ENCODE peak calls at places on chromosomes 11 and 22, in four cellular contexts. P is WTC11, R is mesothelial cell of epicardium, E is IMR-90. O is an unnamed sample.

GRCh38 chr22:35541254-35541748 is 670 bp downstream of the RASD2 start:
- DNase-seq in P (peak; percentile 46), R (no peak), E (no peak), O (no peak)

GRCh38 chr11:74546752-74547151 is 45.6 kb upstream of the POLD3 start:
- DNase-seq in P (no peak), R (no peak), E (no peak), O (no peak)

GRCh38 chr22:26414347-26414746 is 14.7 kb upstream of the ASPHD2 start:
- DNase-seq in P (no peak), R (no peak), E (no peak), O (no peak)

GRCh38 chr22:48659393-48659792 is 1168.3 kb downstream of the BRD1 start:
- DNase-seq in P (no peak), R (no peak), E (no peak), O (no peak)

GRCh38 chr11:62545437-62546243 is 966 bp downstream of the AHNAK start:
- DNase-seq in P (peak; percentile 80), R (peak; percentile 96), E (peak; percentile 93), O (peak; percentile 92)

GRCh38 chr22:17536269-17536668 is 27.0 kb upstream of the SLC25A18 start:
- DNase-seq in P (no peak), R (no peak), E (no peak), O (no peak)

GRCh38 chr22:29606320-29606719 is 2.9 kb downstream of the NF2 start:
- DNase-seq in P (no peak), R (no peak), E (no peak), O (no peak)

GRCh38 chr22:36950797-36951590 is 37.6 kb downstream of the CSF2RB start:
- DNase-seq in P (no peak), R (no peak), E (no peak), O (no peak)

GRCh38 chr11:18332302-18332701 is 9.9 kb downstream of the GTF2H1 start:
- DNase-seq in P (no peak), R (no peak), E (no peak), O (no peak)

GRCh38 chr22:36385491-36386350 is 2.0 kb downstream of the MYH9 start:
- DNase-seq in P (no peak), R (no peak), E (no peak), O (no peak)

GRCh38 chr22:28891156-28891733 is 7.9 kb downstream of the ZNRF3 start:
- DNase-seq in P (no peak), R (no peak), E (no peak), O (no peak)

GRCh38 chr11:44445500-44446340 is 119.7 kb upstream of the CD82 start:
- DNase-seq in P (peak; percentile 39), R (no peak), E (no peak), O (no peak)

GRCh38 chr11:34492806-34493414 is 20.7 kb downstream of the ELF5 start:
- DNase-seq in P (peak; percentile 57), R (no peak), E (peak; percentile 51), O (peak; percentile 91)

GRCh38 chr22:24185501-24186351 is 4.4 kb downstream of the SUSD2 start:
- DNase-seq in P (no peak), R (no peak), E (no peak), O (no peak)

GRCh38 chr11:45252877-45253276 is 33.3 kb downstream of the SYT13 start:
- DNase-seq in P (no peak), R (no peak), E (no peak), O (no peak)

GRCh38 chr11:95108159-95108611 is 18.5 kb downstream of the ENDOD1 start:
- DNase-seq in P (no peak), R (no peak), E (peak; percentile 34), O (peak; percentile 23)

GRCh38 chr11:120239713-120240640 is at the start of gene POU2F3:
- DNase-seq in P (peak; percentile 56), R (no peak), E (no peak), O (no peak)

GRCh38 chr11:69918938-69919650 is 99.9 kb upstream of the FGF3 start:
- DNase-seq in P (peak; percentile 93), R (peak; percentile 81), E (peak; percentile 57), O (peak; percentile 36)

GRCh38 chr22:21972293-21972779 is 10.3 kb downstream of the TOP3B start:
- DNase-seq in P (peak; percentile 78), R (no peak), E (peak; percentile 23), O (no peak)

GRCh38 chr22:29482726-29483125 is 2.7 kb downstream of the NEFH start:
- DNase-seq in P (no peak), R (no peak), E (no peak), O (no peak)

GRCh38 chr22:30866811-30867271 is 101.7 kb downstream of the MORC2 start:
- DNase-seq in P (no peak), R (no peak), E (no peak), O (no peak)

GRCh38 chr11:71441251-71441650 is 6.9 kb downstream of the DHCR7 start:
- DNase-seq in P (no peak), R (no peak), E (no peak), O (no peak)
- TF ChIP-seq CTCF in P (no peak), R (no peak), E (no peak), O (no peak)

GRCh38 chr22:42231929-42232328 is 38.5 kb downstream of the TCF20 start:
- DNase-seq in P (no peak), R (no peak), E (no peak), O (no peak)
- TF ChIP-seq CTCF in P (no peak), R (no peak), E (no peak), O (no peak)

GRCh38 chr11:122101625-122102291 is 14.3 kb downstream of the BLID start:
- DNase-seq in P (peak; percentile 60), R (no peak), E (peak; percentile 85), O (peak; percentile 78)
- TF ChIP-seq CTCF in P (peak; percentile 23), R (no peak), E (peak; percentile 55), O (peak; percentile 82)

GRCh38 chr11:6619021-6619745 is at the start of gene TPP1:
- DNase-seq in P (peak; percentile 92), R (peak; percentile 76), E (peak; percentile 94), O (peak; percentile 90)

GRCh38 chr11:6623391-6624363 is 4.5 kb upstream of the TPP1 start:
- DNase-seq in P (no peak), R (no peak), E (no peak), O (no peak)

GRCh38 chr11:6625156-6625831 is 6.1 kb upstream of the TPP1 start:
- DNase-seq in P (no peak), R (no peak), E (no peak), O (no peak)

GRCh38 chr11:6621711-6622211 is 2.5 kb upstream of the TPP1 start:
- DNase-seq in P (no peak), R (no peak), E (no peak), O (no peak)

DNA sequence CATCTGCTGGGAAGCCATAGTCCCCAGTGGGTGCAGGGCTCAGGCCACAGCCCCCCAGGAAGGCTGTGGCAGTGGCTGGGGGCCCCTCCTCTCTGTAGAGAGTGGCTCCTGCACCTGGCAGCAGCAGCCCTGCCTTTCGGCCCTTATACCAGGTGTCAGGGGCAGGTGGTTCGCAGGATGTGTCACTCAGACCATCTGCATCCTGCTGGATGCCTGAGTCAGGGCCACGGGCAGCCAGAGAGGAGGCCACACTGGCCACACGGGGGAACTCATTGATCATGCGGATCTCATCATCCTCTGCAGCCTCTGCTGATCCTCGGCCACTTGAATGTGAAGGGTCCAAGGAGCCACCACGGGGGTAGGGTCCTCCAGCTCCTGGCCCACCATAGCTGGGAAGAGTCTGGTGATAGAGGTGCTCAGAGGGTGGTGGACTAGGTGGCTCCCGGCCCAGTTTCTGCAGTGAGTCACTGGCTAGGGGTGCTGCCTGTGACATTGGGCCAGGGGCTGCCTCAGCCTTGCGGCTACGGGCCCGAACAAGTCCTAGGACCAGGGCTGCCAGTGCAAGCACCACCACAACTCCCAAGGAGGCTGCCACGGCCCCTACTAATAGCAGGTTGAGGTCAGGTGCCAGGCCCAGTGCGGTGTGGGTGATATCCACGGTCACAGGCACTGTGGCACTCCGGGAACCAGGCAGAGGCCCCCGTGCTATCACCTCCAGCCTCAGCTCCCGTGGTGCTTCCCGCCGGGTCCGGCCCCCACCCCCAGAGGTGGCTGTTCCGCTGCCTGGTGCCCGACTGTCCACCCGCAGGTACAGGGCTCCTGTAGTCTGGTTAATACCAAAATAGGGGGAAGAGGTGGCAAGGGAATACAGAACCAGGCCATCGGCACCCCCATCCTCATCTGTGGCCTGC is 3.3 kb upstream of the TPP1 start:
- DNase-seq in P (no peak), R (no peak), E (no peak), O (no peak)
- TF ChIP-seq CTCF in P (no peak), R (no peak), E (no peak), O (no peak)

GRCh38 chr11:27119396-27119795 is 78.8 kb downstream of the BBOX1 start:
- DNase-seq in P (no peak), R (no peak), E (no peak), O (no peak)

GRCh38 chr11:27120211-27120610 is 79.6 kb downstream of the BBOX1 start:
- DNase-seq in P (no peak), R (no peak), E (no peak), O (no peak)

DNA sequence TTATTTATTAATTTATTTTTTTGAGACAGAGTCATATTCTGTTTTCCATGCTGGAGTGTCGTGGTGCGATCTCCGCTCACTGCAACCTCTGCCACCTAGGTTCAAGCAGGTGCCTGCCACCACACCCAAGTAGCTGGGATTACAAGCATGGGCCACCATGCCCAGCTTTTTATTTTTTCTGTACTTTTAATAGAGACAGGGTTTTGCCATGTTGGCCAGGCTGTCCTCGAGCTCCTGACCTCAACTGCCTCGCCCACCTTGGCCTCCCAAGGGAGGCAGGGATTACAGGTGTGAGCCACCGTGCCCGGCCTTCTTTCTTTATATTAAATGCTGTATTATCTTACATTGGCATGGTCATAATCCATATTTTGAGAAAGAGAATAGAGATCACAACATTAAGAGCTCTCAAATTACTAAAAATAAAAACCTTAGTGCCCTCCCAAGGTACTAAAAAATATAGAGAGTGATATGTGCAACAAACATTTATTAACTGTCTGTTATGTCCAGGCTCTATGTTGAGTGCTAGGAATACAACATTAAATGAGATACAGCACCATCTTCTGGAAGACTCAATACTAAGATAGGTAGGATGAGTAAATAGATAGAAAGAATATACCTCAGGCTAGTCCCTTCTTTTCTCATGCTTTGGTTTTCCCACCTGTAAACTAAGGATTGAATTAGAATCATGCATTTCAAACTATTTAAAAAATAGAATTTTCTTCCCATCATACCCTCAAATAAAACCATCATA is 84.1 kb downstream of the BBOX1 start:
- DNase-seq in P (no peak), R (no peak), E (peak; percentile 42), O (no peak)
- TF ChIP-seq CTCF in P (no peak), R (no peak), E (peak; percentile 53), O (no peak)

GRCh38 chr11:36376315-36376887 is 80.3 kb downstream of the PRR5L start:
- DNase-seq in P (peak; percentile 52), R (no peak), E (peak; percentile 18), O (no peak)

GRCh38 chr11:36377759-36378553 is 81.9 kb downstream of the PRR5L start:
- DNase-seq in P (no peak), R (no peak), E (no peak), O (no peak)

GRCh38 chr11:36374726-36375125 is 78.6 kb downstream of the PRR5L start:
- DNase-seq in P (no peak), R (no peak), E (no peak), O (no peak)

GRCh38 chr11:36375348-36376314 is 79.5 kb downstream of the PRR5L start:
- DNase-seq in P (peak; percentile 23), R (no peak), E (no peak), O (no peak)

GRCh38 chr11:36376888-36377758 is 81.0 kb downstream of the PRR5L start:
- DNase-seq in P (peak; percentile 76), R (peak; percentile 31), E (peak; percentile 28), O (no peak)
- TF ChIP-seq CTCF in P (peak; percentile 59), R (peak; percentile 27), E (peak; percentile 60), O (peak; percentile 47)

O was measured in tibial nerve.